ENCODE peak calls at places on chromosomes 7 and 10, in ten cellular contexts. One of them, this sample, is unnamed.
A peak's percentile ranks its signal among the peaks of the same experiment; 100 is the strongest.

GRCh38 chr10:3782099-3782455 is 2.9 kb downstream of the KLF6 start:
- DNase-seq in bronchial epithelial cell: no peak
- DNase-seq in BJ: no peak
- DNase-seq in heart right ventricle: no peak
- DNase-seq in endothelial cell: no peak
- DNase-seq in CD4-positive, alpha-beta T cell: no peak
- DNase-seq in cardiac muscle cell: peak; percentile 81
- DNase-seq in GM10248: no peak
- DNase-seq in brain microvascular endothelial cell: peak; percentile 60
- DNase-seq in GM23338: no peak
- DNase-seq in this sample: no peak

GRCh38 chr7:138865843-138866242 is 67.8 kb upstream of the ATP6V0A4 start:
- DNase-seq in BJ: no peak
- DNase-seq in endothelial cell: no peak
- DNase-seq in brain microvascular endothelial cell: peak; percentile 11
- DNase-seq in bronchial epithelial cell: peak; percentile 10
- DNase-seq in cardiac muscle cell: peak; percentile 17
- DNase-seq in GM10248: peak; percentile 51
- DNase-seq in GM23338: peak; percentile 54
- DNase-seq in CD4-positive, alpha-beta T cell: peak; percentile 40
- DNase-seq in heart right ventricle: no peak
- DNase-seq in this sample: no peak

GRCh38 chr7:32536585-32536984 is 41.3 kb downstream of the AVL9 start:
- DNase-seq in CD4-positive, alpha-beta T cell: no peak
- DNase-seq in BJ: peak; percentile 18
- DNase-seq in bronchial epithelial cell: peak; percentile 80
- DNase-seq in GM23338: no peak
- DNase-seq in heart right ventricle: no peak
- DNase-seq in GM10248: no peak
- DNase-seq in endothelial cell: no peak
- DNase-seq in cardiac muscle cell: peak; percentile 64
- DNase-seq in brain microvascular endothelial cell: peak; percentile 49
- DNase-seq in this sample: peak; percentile 84

GRCh38 chr7:107754642-107755041 is 10.7 kb downstream of the CBLL1 start:
- DNase-seq in endothelial cell: no peak
- DNase-seq in brain microvascular endothelial cell: no peak
- DNase-seq in cardiac muscle cell: no peak
- DNase-seq in CD4-positive, alpha-beta T cell: no peak
- DNase-seq in GM10248: no peak
- DNase-seq in GM23338: no peak
- DNase-seq in heart right ventricle: no peak
- DNase-seq in bronchial epithelial cell: no peak
- DNase-seq in BJ: no peak
- DNase-seq in this sample: no peak

GRCh38 chr7:140080919-140081318 is 18.2 kb upstream of the PARP12 start:
- DNase-seq in cardiac muscle cell: no peak
- DNase-seq in brain microvascular endothelial cell: no peak
- DNase-seq in heart right ventricle: no peak
- DNase-seq in bronchial epithelial cell: no peak
- DNase-seq in CD4-positive, alpha-beta T cell: no peak
- DNase-seq in GM23338: no peak
- DNase-seq in BJ: no peak
- DNase-seq in GM10248: no peak
- DNase-seq in endothelial cell: no peak
- DNase-seq in this sample: no peak

GRCh38 chr7:99418260-99418659 is 9.5 kb downstream of the BUD31 start:
- DNase-seq in brain microvascular endothelial cell: no peak
- DNase-seq in CD4-positive, alpha-beta T cell: no peak
- DNase-seq in GM23338: no peak
- DNase-seq in cardiac muscle cell: no peak
- DNase-seq in heart right ventricle: no peak
- DNase-seq in BJ: no peak
- DNase-seq in GM10248: no peak
- DNase-seq in endothelial cell: no peak
- DNase-seq in bronchial epithelial cell: no peak
- DNase-seq in this sample: no peak

GRCh38 chr7:151115121-151115835 is 29.0 kb downstream of the AGAP3 start:
- DNase-seq in CD4-positive, alpha-beta T cell: peak; percentile 35
- DNase-seq in heart right ventricle: no peak
- DNase-seq in GM23338: peak; percentile 62
- DNase-seq in cardiac muscle cell: peak; percentile 44
- DNase-seq in brain microvascular endothelial cell: no peak
- DNase-seq in GM10248: no peak
- DNase-seq in endothelial cell: peak; percentile 42
- DNase-seq in bronchial epithelial cell: no peak
- DNase-seq in BJ: no peak
- DNase-seq in this sample: no peak

GRCh38 chr7:76069238-76069638 is 21.3 kb downstream of the MDH2 start:
- DNase-seq in GM23338: peak; percentile 84
- DNase-seq in heart right ventricle: peak; percentile 73
- DNase-seq in cardiac muscle cell: peak; percentile 92
- DNase-seq in bronchial epithelial cell: peak; percentile 96
- DNase-seq in brain microvascular endothelial cell: peak; percentile 73
- DNase-seq in GM10248: peak; percentile 21
- DNase-seq in CD4-positive, alpha-beta T cell: no peak
- DNase-seq in BJ: no peak
- DNase-seq in endothelial cell: no peak
- DNase-seq in this sample: peak; percentile 91

DNA sequence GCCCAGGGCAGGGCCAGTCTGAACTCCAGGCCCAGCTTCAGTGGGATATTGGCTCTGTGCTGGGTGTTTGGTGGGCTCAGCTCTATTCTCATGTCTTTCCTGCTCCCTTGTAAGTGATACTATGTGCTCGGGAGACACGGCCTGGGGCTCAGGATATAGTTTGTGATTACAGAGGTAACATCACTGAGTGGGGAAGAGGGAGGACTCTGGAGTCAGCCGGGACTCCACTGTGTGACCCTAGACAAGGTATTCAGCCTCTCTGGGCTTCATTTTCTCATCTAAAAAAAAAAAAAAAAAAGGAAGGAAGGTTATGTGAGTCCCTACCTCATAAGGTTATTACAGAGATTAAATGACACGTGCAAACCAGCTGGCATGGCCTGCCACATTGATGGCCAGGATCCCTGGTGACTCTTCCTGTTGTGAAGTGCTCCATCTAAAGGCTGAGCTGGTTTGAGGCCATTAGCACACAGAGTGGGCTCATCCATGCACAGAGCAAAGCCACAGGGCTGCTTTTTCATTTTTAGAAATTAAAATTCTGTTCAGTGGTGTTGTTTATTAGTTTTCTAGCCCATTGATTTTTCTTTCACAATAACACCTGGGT is 15.7 kb downstream of the SLC13A4 start:
- DNase-seq in GM10248: no peak
- DNase-seq in GM23338: no peak
- DNase-seq in CD4-positive, alpha-beta T cell: no peak
- DNase-seq in heart right ventricle: no peak
- DNase-seq in endothelial cell: no peak
- DNase-seq in cardiac muscle cell: no peak
- DNase-seq in bronchial epithelial cell: no peak
- DNase-seq in brain microvascular endothelial cell: no peak
- DNase-seq in BJ: no peak
- DNase-seq in this sample: no peak
- TF ChIP-seq CTCF in GM10248: no peak
- TF ChIP-seq CTCF in GM23338: no peak
- TF ChIP-seq CTCF in CD4-positive, alpha-beta T cell: no peak
- TF ChIP-seq CTCF in heart right ventricle: no peak
- TF ChIP-seq CTCF in endothelial cell: no peak
- TF ChIP-seq CTCF in cardiac muscle cell: peak; percentile 8
- TF ChIP-seq CTCF in bronchial epithelial cell: no peak
- TF ChIP-seq CTCF in brain microvascular endothelial cell: no peak
- TF ChIP-seq CTCF in BJ: no peak
- TF ChIP-seq CTCF in this sample: no peak

GRCh38 chr10:26628395-26628794 is 69.1 kb upstream of the PDSS1 start:
- DNase-seq in brain microvascular endothelial cell: no peak
- DNase-seq in GM10248: no peak
- DNase-seq in CD4-positive, alpha-beta T cell: no peak
- DNase-seq in BJ: no peak
- DNase-seq in endothelial cell: no peak
- DNase-seq in bronchial epithelial cell: no peak
- DNase-seq in heart right ventricle: no peak
- DNase-seq in cardiac muscle cell: no peak
- DNase-seq in GM23338: no peak
- DNase-seq in this sample: no peak

GRCh38 chr10:26624017-26624416 is 73.5 kb upstream of the PDSS1 start:
- DNase-seq in CD4-positive, alpha-beta T cell: no peak
- DNase-seq in endothelial cell: no peak
- DNase-seq in GM23338: no peak
- DNase-seq in heart right ventricle: no peak
- DNase-seq in cardiac muscle cell: no peak
- DNase-seq in BJ: no peak
- DNase-seq in GM10248: no peak
- DNase-seq in brain microvascular endothelial cell: no peak
- DNase-seq in bronchial epithelial cell: no peak
- DNase-seq in this sample: no peak

GRCh38 chr10:26622891-26623290 is 74.6 kb upstream of the PDSS1 start:
- DNase-seq in GM23338: no peak
- DNase-seq in BJ: no peak
- DNase-seq in brain microvascular endothelial cell: no peak
- DNase-seq in GM10248: no peak
- DNase-seq in bronchial epithelial cell: peak; percentile 22
- DNase-seq in heart right ventricle: no peak
- DNase-seq in CD4-positive, alpha-beta T cell: no peak
- DNase-seq in cardiac muscle cell: no peak
- DNase-seq in endothelial cell: no peak
- DNase-seq in this sample: no peak

GRCh38 chr10:26626066-26626465 is 71.4 kb upstream of the PDSS1 start:
- DNase-seq in brain microvascular endothelial cell: no peak
- DNase-seq in endothelial cell: no peak
- DNase-seq in bronchial epithelial cell: no peak
- DNase-seq in CD4-positive, alpha-beta T cell: no peak
- DNase-seq in heart right ventricle: no peak
- DNase-seq in BJ: no peak
- DNase-seq in GM10248: no peak
- DNase-seq in GM23338: no peak
- DNase-seq in cardiac muscle cell: no peak
- DNase-seq in this sample: no peak

DNA sequence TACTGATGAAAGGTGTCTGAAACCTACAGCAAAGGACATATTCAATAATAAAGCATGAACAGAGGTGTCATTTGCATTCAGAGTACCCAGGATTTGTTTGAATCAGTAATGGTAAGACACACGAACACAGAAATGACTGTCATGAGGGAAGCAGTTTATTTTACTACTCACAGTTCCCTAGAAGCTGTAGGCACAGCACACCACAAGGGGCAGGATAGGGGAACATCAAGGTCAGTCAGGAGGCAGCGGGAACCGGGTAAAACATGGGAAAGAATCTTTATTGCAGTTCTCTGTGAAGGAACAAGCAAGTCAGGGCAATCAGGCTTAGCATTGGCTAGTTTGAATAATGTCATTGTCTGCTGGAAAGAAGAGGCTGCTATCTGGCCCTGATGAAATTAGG is 70.2 kb upstream of the PDSS1 start:
- DNase-seq in BJ: no peak
- DNase-seq in cardiac muscle cell: no peak
- DNase-seq in endothelial cell: no peak
- DNase-seq in heart right ventricle: no peak
- DNase-seq in GM23338: peak; percentile 76
- DNase-seq in CD4-positive, alpha-beta T cell: no peak
- DNase-seq in GM10248: no peak
- DNase-seq in brain microvascular endothelial cell: no peak
- DNase-seq in bronchial epithelial cell: no peak
- DNase-seq in this sample: no peak
- TF ChIP-seq CTCF in BJ: peak; percentile 9
- TF ChIP-seq CTCF in cardiac muscle cell: no peak
- TF ChIP-seq CTCF in endothelial cell: no peak
- TF ChIP-seq CTCF in heart right ventricle: no peak
- TF ChIP-seq CTCF in GM23338: peak; percentile 53
- TF ChIP-seq CTCF in CD4-positive, alpha-beta T cell: no peak
- TF ChIP-seq CTCF in GM10248: no peak
- TF ChIP-seq CTCF in brain microvascular endothelial cell: peak; percentile 20
- TF ChIP-seq CTCF in bronchial epithelial cell: peak; percentile 5
- TF ChIP-seq CTCF in this sample: no peak

GRCh38 chr10:23528419-23528818 is 89.5 kb downstream of the OTUD1 start:
- DNase-seq in GM23338: no peak
- DNase-seq in BJ: no peak
- DNase-seq in CD4-positive, alpha-beta T cell: no peak
- DNase-seq in heart right ventricle: no peak
- DNase-seq in bronchial epithelial cell: no peak
- DNase-seq in endothelial cell: no peak
- DNase-seq in GM10248: no peak
- DNase-seq in brain microvascular endothelial cell: no peak
- DNase-seq in cardiac muscle cell: no peak
- DNase-seq in this sample: no peak

GRCh38 chr10:23525406-23525805 is 86.5 kb downstream of the OTUD1 start:
- DNase-seq in bronchial epithelial cell: peak; percentile 63
- DNase-seq in cardiac muscle cell: peak; percentile 49
- DNase-seq in heart right ventricle: no peak
- DNase-seq in CD4-positive, alpha-beta T cell: no peak
- DNase-seq in BJ: no peak
- DNase-seq in GM10248: peak; percentile 12
- DNase-seq in GM23338: peak; percentile 40
- DNase-seq in endothelial cell: no peak
- DNase-seq in brain microvascular endothelial cell: no peak
- DNase-seq in this sample: peak; percentile 3

GRCh38 chr10:23534328-23534727 is 95.5 kb downstream of the OTUD1 start:
- DNase-seq in BJ: no peak
- DNase-seq in heart right ventricle: no peak
- DNase-seq in cardiac muscle cell: no peak
- DNase-seq in endothelial cell: no peak
- DNase-seq in bronchial epithelial cell: no peak
- DNase-seq in brain microvascular endothelial cell: no peak
- DNase-seq in CD4-positive, alpha-beta T cell: no peak
- DNase-seq in GM23338: no peak
- DNase-seq in GM10248: no peak
- DNase-seq in this sample: no peak

GRCh38 chr10:23533212-23533611 is 94.3 kb downstream of the OTUD1 start:
- DNase-seq in CD4-positive, alpha-beta T cell: no peak
- DNase-seq in endothelial cell: no peak
- DNase-seq in BJ: no peak
- DNase-seq in GM23338: no peak
- DNase-seq in bronchial epithelial cell: no peak
- DNase-seq in heart right ventricle: no peak
- DNase-seq in brain microvascular endothelial cell: no peak
- DNase-seq in GM10248: no peak
- DNase-seq in cardiac muscle cell: no peak
- DNase-seq in this sample: no peak

DNA sequence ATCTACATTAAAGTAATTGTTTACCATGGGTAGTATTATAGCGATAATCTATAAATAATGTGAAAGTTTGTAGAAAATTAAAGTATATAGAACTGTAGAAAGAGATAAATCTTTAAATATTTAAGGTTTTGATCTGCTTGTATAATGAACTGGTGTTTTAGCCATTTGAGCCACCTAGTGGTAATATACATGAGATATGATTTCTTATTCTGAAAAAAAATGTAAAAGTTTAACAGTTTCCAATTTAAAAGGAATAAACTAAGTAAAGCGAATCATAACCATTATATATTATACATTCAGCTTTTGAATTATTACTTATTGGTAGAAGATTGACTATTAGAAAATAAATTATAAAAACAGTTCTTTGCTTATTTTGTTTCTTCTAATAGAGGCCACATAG is 91.2 kb downstream of the OTUD1 start:
- DNase-seq in GM23338: no peak
- DNase-seq in brain microvascular endothelial cell: no peak
- DNase-seq in GM10248: no peak
- DNase-seq in endothelial cell: no peak
- DNase-seq in CD4-positive, alpha-beta T cell: no peak
- DNase-seq in bronchial epithelial cell: peak; percentile 35
- DNase-seq in BJ: no peak
- DNase-seq in cardiac muscle cell: peak; percentile 37
- DNase-seq in heart right ventricle: no peak
- DNase-seq in this sample: peak; percentile 18
- TF ChIP-seq CTCF in GM23338: peak; percentile 30
- TF ChIP-seq CTCF in brain microvascular endothelial cell: peak; percentile 33
- TF ChIP-seq CTCF in GM10248: peak; percentile 35
- TF ChIP-seq CTCF in endothelial cell: peak; percentile 40
- TF ChIP-seq CTCF in CD4-positive, alpha-beta T cell: peak; percentile 33
- TF ChIP-seq CTCF in bronchial epithelial cell: no peak
- TF ChIP-seq CTCF in BJ: peak; percentile 22
- TF ChIP-seq CTCF in cardiac muscle cell: peak; percentile 34
- TF ChIP-seq CTCF in heart right ventricle: peak; percentile 47
- TF ChIP-seq CTCF in this sample: peak; percentile 13

GRCh38 chr10:101331960-101332359 is 22.0 kb upstream of the BTRC start:
- DNase-seq in cardiac muscle cell: no peak
- DNase-seq in endothelial cell: no peak
- DNase-seq in GM23338: no peak
- DNase-seq in bronchial epithelial cell: peak; percentile 18
- DNase-seq in BJ: no peak
- DNase-seq in CD4-positive, alpha-beta T cell: no peak
- DNase-seq in GM10248: no peak
- DNase-seq in heart right ventricle: no peak
- DNase-seq in brain microvascular endothelial cell: no peak
- DNase-seq in this sample: no peak
- TF ChIP-seq CTCF in cardiac muscle cell: no peak
- TF ChIP-seq CTCF in endothelial cell: no peak
- TF ChIP-seq CTCF in GM23338: no peak
- TF ChIP-seq CTCF in bronchial epithelial cell: no peak
- TF ChIP-seq CTCF in BJ: no peak
- TF ChIP-seq CTCF in CD4-positive, alpha-beta T cell: no peak
- TF ChIP-seq CTCF in GM10248: no peak
- TF ChIP-seq CTCF in heart right ventricle: no peak
- TF ChIP-seq CTCF in brain microvascular endothelial cell: no peak
- TF ChIP-seq CTCF in this sample: no peak

This sample was measured in astrocyte of the spinal cord.